ENCODE peak calls at places on chromosomes 13 and 19, in seven cellular contexts. G is activated CD4-positive, alpha-beta T cell treated with anti-CD3 and anti-CD28 coated beads, Interleukin-2, amount 50 U/mL, for 24 hours; I is neural crest cell; A is cardiac muscle cell; K is ELF-1; O is activated gamma-delta T cell treated with anti-CD3 and anti-CD28 coated beads, Interleukin-2, amount 50 U/mL, for 16 hours; D is effector CD4-positive, alpha-beta T cell. F is an unnamed sample.

GRCh38 chr13:29713841-29714240 is 118.4 kb upstream of the SLC7A1 start:
- DNase-seq in G (no peak), I (no peak), A (no peak), K (peak), O (no peak), D (no peak), F (no peak)

GRCh38 chr19:12293771-12294307 is 844 bp downstream of the ZNF44 start:
- DNase-seq in G (peak), I (peak), A (peak), K (peak), O (peak), D (peak), F (peak)

GRCh38 chr13:114154476-114154875 is 22.1 kb upstream of the RASA3 start:
- DNase-seq in G (no peak), I (no peak), A (no peak), K (no peak), O (no peak), D (no peak), F (no peak)

GRCh38 chr19:45177817-45178261 is at the start of gene TRAPPC6A:
- DNase-seq in G (no peak), I (no peak), A (no peak), K (no peak), O (no peak), D (no peak), F (no peak)

GRCh38 chr19:45630463-45630862 is 8.7 kb downstream of the EML2 start:
- DNase-seq in G (no peak), I (no peak), A (peak), K (no peak), O (no peak), D (no peak), F (no peak)

GRCh38 chr19:3543150-3544053 is 4.4 kb downstream of the TEKTIP1 start:
- DNase-seq in G (no peak), I (no peak), A (no peak), K (no peak), O (no peak), D (no peak), F (no peak)

GRCh38 chr19:42113641-42114348 is 18.5 kb downstream of the POU2F2 start:
- DNase-seq in G (no peak), I (no peak), A (peak), K (peak), O (no peak), D (no peak), F (peak)

GRCh38 chr19:6800991-6801396 is 28.5 kb downstream of the VAV1 start:
- DNase-seq in G (no peak), I (no peak), A (peak), K (peak), O (no peak), D (no peak), F (peak)

GRCh38 chr19:13817615-13818371 is 22.6 kb downstream of the ZSWIM4 start:
- DNase-seq in G (no peak), I (peak), A (no peak), K (peak), O (no peak), D (no peak), F (peak)

GRCh38 chr13:45194081-45194939 is 6.5 kb downstream of the KCTD4 start:
- DNase-seq in G (no peak), I (no peak), A (peak), K (peak), O (no peak), D (no peak), F (peak)

GRCh38 chr19:47494729-47495128 is 10.7 kb upstream of the KPTN start:
- DNase-seq in G (no peak), I (no peak), A (no peak), K (no peak), O (no peak), D (no peak), F (no peak)

GRCh38 chr13:114325729-114326128 is 11.4 kb downstream of the CHAMP1 start:
- DNase-seq in G (no peak), I (no peak), A (peak), K (no peak), O (no peak), D (no peak), F (no peak)

GRCh38 chr13:94992277-94992989 is 280.1 kb upstream of the SOX21 start:
- DNase-seq in G (no peak), I (no peak), A (peak), K (no peak), O (no peak), D (no peak), F (no peak)

GRCh38 chr19:36488118-36488815 is 1.1 kb downstream of the ZNF566 start:
- DNase-seq in G (no peak), I (no peak), A (no peak), K (no peak), O (no peak), D (no peak), F (no peak)

GRCh38 chr19:907183-907853 is 5.7 kb downstream of the R3HDM4 start:
- DNase-seq in G (no peak), I (no peak), A (no peak), K (no peak), O (no peak), D (no peak), F (no peak)

GRCh38 chr19:3362217-3362907 is 4.0 kb upstream of the NFIC start:
- DNase-seq in G (no peak), I (no peak), A (no peak), K (no peak), O (no peak), D (no peak), F (no peak)

GRCh38 chr13:21371011-21371410 is 88.1 kb downstream of the ZDHHC20 start:
- DNase-seq in G (no peak), I (no peak), A (peak), K (no peak), O (no peak), D (no peak), F (no peak)

GRCh38 chr19:57830071-57830602 is at the start of gene ZNF587B:
- DNase-seq in G (no peak), I (peak), A (peak), K (peak), O (no peak), D (peak), F (peak)

GRCh38 chr13:96900992-96901391 is 93.3 kb downstream of the OXGR1 start:
- DNase-seq in G (no peak), I (no peak), A (no peak), K (peak), O (no peak), D (no peak), F (peak)

GRCh38 chr13:99215466-99215865 is 14.8 kb downstream of the UBAC2 start:
- DNase-seq in G (no peak), I (no peak), A (no peak), K (no peak), O (peak), D (peak), F (peak)

GRCh38 chr13:98141938-98142426 is 912 bp upstream of the FARP1 start:
- DNase-seq in G (no peak), I (no peak), A (peak), K (peak), O (no peak), D (no peak), F (peak)